ENCODE peak calls at places on chromosomes 11 and 22, in seven cellular contexts. V is midbrain, Z is NCI-H2081, O is brain microvascular endothelial cell, F is HTR-8/SVneo, M is endothelial cell, B is left colon. A is an unnamed sample.

GRCh38 chr11:123700774-123701173 is 40.7 kb downstream of the ZNF202 start:
- DNase-seq in V (no peak), Z (no peak), O (no peak), F (no peak), M (no peak), B (peak; percentile 7), A (no peak)

GRCh38 chr11:15923169-15923568 is 433.2 kb downstream of the SOX6 start:
- DNase-seq in V (no peak), Z (no peak), O (no peak), F (no peak), M (no peak), B (no peak), A (no peak)

GRCh38 chr11:132588366-132588765 is 943.9 kb downstream of the OPCML start:
- DNase-seq in V (no peak), Z (no peak), O (no peak), F (no peak), M (no peak), B (no peak), A (no peak)

GRCh38 chr11:67280341-67280790 is 8.7 kb upstream of the ANKRD13D start:
- DNase-seq in V (no peak), Z (no peak), O (no peak), F (no peak), M (no peak), B (peak; percentile 6), A (no peak)

GRCh38 chr22:17866621-17867020 is 92.4 kb upstream of the BID start:
- DNase-seq in V (no peak), Z (no peak), O (no peak), F (no peak), M (no peak), B (no peak), A (no peak)

GRCh38 chr11:12106501-12106900 is 3.9 kb upstream of the MICAL2 start:
- DNase-seq in V (no peak), Z (no peak), O (no peak), F (no peak), M (no peak), B (no peak), A (no peak)

GRCh38 chr22:31185056-31185455 is 25.1 kb downstream of the RNF185 start:
- DNase-seq in V (no peak), Z (no peak), O (no peak), F (no peak), M (no peak), B (no peak), A (no peak)

GRCh38 chr22:32208681-32209080 is 3.8 kb upstream of the RFPL2 start:
- DNase-seq in V (no peak), Z (no peak), O (no peak), F (no peak), M (no peak), B (no peak), A (no peak)

GRCh38 chr11:121575250-121575962 is 122.6 kb upstream of the SORL1-AS1 start:
- DNase-seq in V (peak; percentile 63), Z (no peak), O (peak; percentile 26), F (no peak), M (no peak), B (peak; percentile 29), A (no peak)

GRCh38 chr11:104443387-104443786 is 279.4 kb upstream of the PDGFD start:
- DNase-seq in V (peak; percentile 26), Z (no peak), O (no peak), F (no peak), M (no peak), B (no peak), A (no peak)

GRCh38 chr11:61418136-61418535 is 11.6 kb downstream of the CPSF7 start:
- DNase-seq in V (no peak), Z (no peak), O (no peak), F (no peak), M (no peak), B (no peak), A (peak; percentile 21)

GRCh38 chr22:20471126-20471833 is 24.3 kb downstream of the KLHL22 start:
- DNase-seq in V (no peak), Z (no peak), O (no peak), F (no peak), M (no peak), B (no peak), A (no peak)

A was measured in PC-9.